ENCODE peak calls at places on chromosomes 6 and 20, in nine cellular contexts. One of them, this sample, is unnamed.

GRCh38 chr20:59576216-59576953 is 28.0 kb upstream of the PHACTR3 start:
- DNase-seq in activated T-helper 1 cell treated with Interleukin-2 at 50 U/mL for 16 hours: no peak
- DNase-seq in activated CD4-positive, alpha-beta T cell treated with anti-CD3 and anti-CD28 coated beads, Interleukin-2, amount 50 U/mL, for 48 hours: no peak
- DNase-seq in HEK293T: no peak
- DNase-seq in AG08396: no peak
- DNase-seq in Panc1: no peak
- DNase-seq in psoas muscle: no peak
- DNase-seq in right cardiac atrium: no peak
- DNase-seq in Caki2: no peak
- DNase-seq in this sample: no peak

GRCh38 chr6:40356242-40356910 is 230.8 kb downstream of the LRFN2 start:
- DNase-seq in activated CD4-positive, alpha-beta T cell treated with anti-CD3 and anti-CD28 coated beads, Interleukin-2, amount 50 U/mL, for 48 hours: peak
- DNase-seq in activated T-helper 1 cell treated with Interleukin-2 at 50 U/mL for 16 hours: no peak
- DNase-seq in right cardiac atrium: no peak
- DNase-seq in HEK293T: no peak
- DNase-seq in AG08396: no peak
- DNase-seq in Caki2: no peak
- DNase-seq in Panc1: no peak
- DNase-seq in psoas muscle: no peak
- DNase-seq in this sample: no peak

GRCh38 chr20:62405108-62405980 is 1.7 kb downstream of the CABLES2 start:
- DNase-seq in HEK293T: peak
- DNase-seq in psoas muscle: peak
- DNase-seq in Panc1: no peak
- DNase-seq in activated CD4-positive, alpha-beta T cell treated with anti-CD3 and anti-CD28 coated beads, Interleukin-2, amount 50 U/mL, for 48 hours: no peak
- DNase-seq in right cardiac atrium: peak
- DNase-seq in AG08396: peak
- DNase-seq in activated T-helper 1 cell treated with Interleukin-2 at 50 U/mL for 16 hours: no peak
- DNase-seq in Caki2: no peak
- DNase-seq in this sample: peak

GRCh38 chr6:155088856-155089255 is 93.7 kb downstream of the TIAM2 start:
- DNase-seq in Panc1: no peak
- DNase-seq in activated CD4-positive, alpha-beta T cell treated with anti-CD3 and anti-CD28 coated beads, Interleukin-2, amount 50 U/mL, for 48 hours: no peak
- DNase-seq in Caki2: peak
- DNase-seq in AG08396: no peak
- DNase-seq in psoas muscle: no peak
- DNase-seq in right cardiac atrium: no peak
- DNase-seq in activated T-helper 1 cell treated with Interleukin-2 at 50 U/mL for 16 hours: no peak
- DNase-seq in HEK293T: no peak
- DNase-seq in this sample: no peak

GRCh38 chr6:109381007-109381746 is 1.1 kb downstream of the CD164 start:
- DNase-seq in Panc1: no peak
- DNase-seq in activated T-helper 1 cell treated with Interleukin-2 at 50 U/mL for 16 hours: no peak
- DNase-seq in AG08396: peak
- DNase-seq in Caki2: peak
- DNase-seq in right cardiac atrium: no peak
- DNase-seq in psoas muscle: no peak
- DNase-seq in HEK293T: no peak
- DNase-seq in activated CD4-positive, alpha-beta T cell treated with anti-CD3 and anti-CD28 coated beads, Interleukin-2, amount 50 U/mL, for 48 hours: no peak
- DNase-seq in this sample: no peak

GRCh38 chr20:51563597-51564332 is 21.2 kb upstream of the NFATC2 start:
- DNase-seq in right cardiac atrium: peak
- DNase-seq in Caki2: peak
- DNase-seq in HEK293T: peak
- DNase-seq in activated T-helper 1 cell treated with Interleukin-2 at 50 U/mL for 16 hours: no peak
- DNase-seq in activated CD4-positive, alpha-beta T cell treated with anti-CD3 and anti-CD28 coated beads, Interleukin-2, amount 50 U/mL, for 48 hours: peak
- DNase-seq in psoas muscle: peak
- DNase-seq in AG08396: peak
- DNase-seq in Panc1: peak
- DNase-seq in this sample: peak

GRCh38 chr6:129335792-129336191 is 374.2 kb downstream of the ARHGAP18 start:
- DNase-seq in Panc1: no peak
- DNase-seq in activated T-helper 1 cell treated with Interleukin-2 at 50 U/mL for 16 hours: no peak
- DNase-seq in HEK293T: no peak
- DNase-seq in Caki2: no peak
- DNase-seq in psoas muscle: no peak
- DNase-seq in AG08396: no peak
- DNase-seq in right cardiac atrium: no peak
- DNase-seq in activated CD4-positive, alpha-beta T cell treated with anti-CD3 and anti-CD28 coated beads, Interleukin-2, amount 50 U/mL, for 48 hours: no peak
- DNase-seq in this sample: no peak

GRCh38 chr20:1324598-1325172 is 4.3 kb downstream of the SDCBP2 start:
- DNase-seq in right cardiac atrium: peak
- DNase-seq in psoas muscle: no peak
- DNase-seq in activated CD4-positive, alpha-beta T cell treated with anti-CD3 and anti-CD28 coated beads, Interleukin-2, amount 50 U/mL, for 48 hours: peak
- DNase-seq in Caki2: peak
- DNase-seq in HEK293T: no peak
- DNase-seq in AG08396: peak
- DNase-seq in Panc1: no peak
- DNase-seq in activated T-helper 1 cell treated with Interleukin-2 at 50 U/mL for 16 hours: no peak
- DNase-seq in this sample: no peak

GRCh38 chr6:37115236-37115894 is 54.6 kb upstream of the PIM1 start:
- DNase-seq in AG08396: no peak
- DNase-seq in activated CD4-positive, alpha-beta T cell treated with anti-CD3 and anti-CD28 coated beads, Interleukin-2, amount 50 U/mL, for 48 hours: no peak
- DNase-seq in HEK293T: no peak
- DNase-seq in psoas muscle: no peak
- DNase-seq in activated T-helper 1 cell treated with Interleukin-2 at 50 U/mL for 16 hours: no peak
- DNase-seq in right cardiac atrium: no peak
- DNase-seq in Caki2: no peak
- DNase-seq in Panc1: no peak
- DNase-seq in this sample: no peak

This sample was measured in 8988T.